ENCODE peak calls at places on chromosomes 6 and 20, in six cellular contexts. One of them, this sample, is unnamed.

GRCh38 chr6:122365775-122366403 is 33.6 kb upstream of the HSF2 start:
- DNase-seq in transverse colon: no peak
- DNase-seq in HFFc6: no peak
- DNase-seq in left lung: no peak
- DNase-seq in progenitor cell of endocrine pancreas: no peak
- DNase-seq in foreskin fibroblast: no peak
- DNase-seq in this sample: no peak

GRCh38 chr6:53086302-53086701 is 21.1 kb downstream of the FBXO9 start:
- DNase-seq in transverse colon: no peak
- DNase-seq in HFFc6: no peak
- DNase-seq in left lung: no peak
- DNase-seq in progenitor cell of endocrine pancreas: no peak
- DNase-seq in foreskin fibroblast: no peak
- DNase-seq in this sample: no peak

GRCh38 chr20:25090492-25091429 is 8.8 kb upstream of the VSX1 start:
- DNase-seq in transverse colon: peak
- DNase-seq in HFFc6: no peak
- DNase-seq in left lung: no peak
- DNase-seq in progenitor cell of endocrine pancreas: no peak
- DNase-seq in foreskin fibroblast: no peak
- DNase-seq in this sample: no peak

GRCh38 chr6:125294925-125295324 is 6.8 kb downstream of the HDDC2 start:
- DNase-seq in transverse colon: no peak
- DNase-seq in HFFc6: no peak
- DNase-seq in left lung: no peak
- DNase-seq in progenitor cell of endocrine pancreas: no peak
- DNase-seq in foreskin fibroblast: no peak
- DNase-seq in this sample: no peak

GRCh38 chr6:51265426-51265825 is 446.8 kb downstream of the TFAP2B start:
- DNase-seq in transverse colon: no peak
- DNase-seq in HFFc6: no peak
- DNase-seq in left lung: no peak
- DNase-seq in progenitor cell of endocrine pancreas: no peak
- DNase-seq in foreskin fibroblast: no peak
- DNase-seq in this sample: no peak

GRCh38 chr6:15108383-15108715 is 137.5 kb upstream of the JARID2 start:
- DNase-seq in transverse colon: no peak
- DNase-seq in HFFc6: no peak
- DNase-seq in left lung: no peak
- DNase-seq in progenitor cell of endocrine pancreas: no peak
- DNase-seq in foreskin fibroblast: no peak
- DNase-seq in this sample: no peak

GRCh38 chr6:148192310-148192709 is 150.3 kb upstream of the SASH1 start:
- DNase-seq in transverse colon: no peak
- DNase-seq in HFFc6: peak
- DNase-seq in left lung: no peak
- DNase-seq in progenitor cell of endocrine pancreas: no peak
- DNase-seq in foreskin fibroblast: peak
- DNase-seq in this sample: no peak

GRCh38 chr20:2768632-2769015 is 31.8 kb downstream of the CPXM1 start:
- DNase-seq in transverse colon: no peak
- DNase-seq in HFFc6: no peak
- DNase-seq in left lung: no peak
- DNase-seq in progenitor cell of endocrine pancreas: no peak
- DNase-seq in foreskin fibroblast: no peak
- DNase-seq in this sample: no peak

GRCh38 chr6:138970856-138971425 is 17.1 kb downstream of the REPS1 start:
- DNase-seq in transverse colon: no peak
- DNase-seq in HFFc6: peak
- DNase-seq in left lung: no peak
- DNase-seq in progenitor cell of endocrine pancreas: no peak
- DNase-seq in foreskin fibroblast: peak
- DNase-seq in this sample: no peak

GRCh38 chr20:51541189-51542032 is 1.1 kb downstream of the NFATC2 start:
- DNase-seq in transverse colon: peak
- DNase-seq in HFFc6: peak
- DNase-seq in left lung: no peak
- DNase-seq in progenitor cell of endocrine pancreas: no peak
- DNase-seq in foreskin fibroblast: peak
- DNase-seq in this sample: no peak

GRCh38 chr6:127192911-127193503 is 73.7 kb upstream of the RNF146 start:
- DNase-seq in transverse colon: no peak
- DNase-seq in HFFc6: peak
- DNase-seq in left lung: no peak
- DNase-seq in progenitor cell of endocrine pancreas: no peak
- DNase-seq in foreskin fibroblast: peak
- DNase-seq in this sample: no peak

GRCh38 chr6:111461860-111462259 is 21.2 kb downstream of the REV3L start:
- DNase-seq in transverse colon: no peak
- DNase-seq in HFFc6: no peak
- DNase-seq in left lung: no peak
- DNase-seq in progenitor cell of endocrine pancreas: no peak
- DNase-seq in foreskin fibroblast: no peak
- DNase-seq in this sample: no peak

GRCh38 chr6:41538556-41539182 is 7.5 kb upstream of the FOXP4 start:
- DNase-seq in transverse colon: no peak
- DNase-seq in HFFc6: no peak
- DNase-seq in left lung: no peak
- DNase-seq in progenitor cell of endocrine pancreas: no peak
- DNase-seq in foreskin fibroblast: peak
- DNase-seq in this sample: no peak

GRCh38 chr6:34837500-34837899 is 45.6 kb downstream of the BLTP3A start:
- DNase-seq in transverse colon: no peak
- DNase-seq in HFFc6: no peak
- DNase-seq in left lung: no peak
- DNase-seq in progenitor cell of endocrine pancreas: no peak
- DNase-seq in foreskin fibroblast: no peak
- DNase-seq in this sample: no peak

GRCh38 chr6:37607949-37608348 is 89.7 kb downstream of the MDGA1 start:
- DNase-seq in transverse colon: no peak
- DNase-seq in HFFc6: no peak
- DNase-seq in left lung: no peak
- DNase-seq in progenitor cell of endocrine pancreas: no peak
- DNase-seq in foreskin fibroblast: peak
- DNase-seq in this sample: no peak
- TF ChIP-seq CTCF in transverse colon: no peak
- TF ChIP-seq CTCF in HFFc6: peak
- TF ChIP-seq CTCF in left lung: no peak
- TF ChIP-seq CTCF in progenitor cell of endocrine pancreas: peak
- TF ChIP-seq CTCF in foreskin fibroblast: peak
- TF ChIP-seq CTCF in this sample: peak

DNA sequence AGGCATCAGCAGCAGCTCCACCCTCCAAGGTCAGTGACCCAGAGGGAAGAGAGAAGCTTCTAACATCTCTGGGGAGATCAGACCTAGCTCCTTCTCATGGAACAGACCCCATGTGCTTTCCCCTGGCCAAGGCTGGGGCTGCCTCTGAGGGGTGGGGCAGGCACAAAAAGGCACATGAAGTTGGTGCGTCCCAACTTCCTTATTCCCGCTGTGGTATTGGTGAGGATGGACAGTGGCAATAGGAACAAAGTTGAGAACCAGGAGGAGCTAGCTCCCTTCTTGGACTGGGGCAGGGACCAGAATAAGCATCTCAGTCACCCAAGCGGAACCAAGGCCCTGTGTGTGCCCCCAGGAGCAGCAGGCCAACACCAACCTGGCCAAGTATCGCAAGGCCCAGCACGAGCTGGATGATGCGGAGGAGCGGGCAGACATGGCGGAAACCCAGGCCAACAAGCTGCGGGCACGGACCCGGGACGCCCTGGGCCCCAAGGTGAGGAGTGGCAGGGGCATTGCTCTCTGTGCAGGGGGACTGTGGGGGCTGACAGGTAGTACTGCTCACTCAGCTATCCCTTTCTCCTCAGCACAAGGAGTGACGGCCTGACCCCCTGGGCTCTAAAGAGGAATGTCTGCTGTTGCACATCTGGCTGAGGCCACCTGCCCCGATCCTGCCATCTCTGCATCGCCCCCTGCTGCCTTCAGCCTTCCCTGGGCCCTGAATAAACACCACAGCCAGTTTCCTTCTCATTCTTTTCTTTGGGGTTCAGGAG is 46.1 kb downstream of the MYH7B start:
- DNase-seq in transverse colon: no peak
- DNase-seq in HFFc6: no peak
- DNase-seq in left lung: peak
- DNase-seq in progenitor cell of endocrine pancreas: no peak
- DNase-seq in foreskin fibroblast: peak
- DNase-seq in this sample: no peak
- TF ChIP-seq CTCF in transverse colon: no peak
- TF ChIP-seq CTCF in HFFc6: peak
- TF ChIP-seq CTCF in left lung: no peak
- TF ChIP-seq CTCF in progenitor cell of endocrine pancreas: peak
- TF ChIP-seq CTCF in foreskin fibroblast: peak
- TF ChIP-seq CTCF in this sample: no peak

DNA sequence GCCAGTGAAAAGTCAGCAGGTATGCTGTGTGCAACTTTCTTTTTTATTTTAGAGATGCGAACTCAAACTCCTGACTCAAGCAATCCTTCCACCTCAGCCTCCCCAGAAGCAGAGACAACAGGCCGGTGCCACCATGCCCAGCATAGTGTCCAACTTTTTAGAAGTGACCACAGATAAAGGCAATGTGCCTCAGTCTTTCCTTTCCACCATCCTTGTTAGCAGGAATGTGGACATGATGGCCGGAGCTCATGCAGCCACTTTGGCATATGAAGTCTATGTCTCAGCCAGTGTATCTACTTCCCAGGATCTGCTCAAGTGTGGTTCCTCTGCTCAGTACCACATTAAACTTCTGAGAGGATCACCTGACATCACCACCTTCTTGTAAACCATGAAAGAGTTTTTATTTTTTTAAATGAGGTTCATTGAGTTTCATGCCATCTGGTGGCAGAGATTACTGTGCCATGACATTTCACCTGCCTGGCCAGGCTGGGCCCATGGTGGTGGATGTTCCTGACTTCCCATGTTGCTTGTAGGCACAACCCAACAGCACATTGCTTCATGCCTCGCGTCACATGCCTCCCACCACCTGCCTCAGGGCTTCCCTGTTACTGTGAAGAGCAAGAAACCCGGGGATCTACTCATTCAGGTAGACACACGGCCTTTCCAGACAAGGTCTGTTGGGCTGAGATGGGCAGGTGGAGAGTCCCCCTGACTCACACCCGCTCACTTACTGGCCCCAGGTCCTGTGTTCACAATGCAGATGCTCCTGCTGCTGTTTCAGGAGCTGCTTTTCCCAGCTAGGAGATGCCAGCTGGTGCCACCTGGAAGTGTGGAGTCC is 216.5 kb downstream of the LY86 start:
- DNase-seq in transverse colon: no peak
- DNase-seq in HFFc6: no peak
- DNase-seq in left lung: no peak
- DNase-seq in progenitor cell of endocrine pancreas: no peak
- DNase-seq in foreskin fibroblast: no peak
- DNase-seq in this sample: no peak
- TF ChIP-seq CTCF in transverse colon: no peak
- TF ChIP-seq CTCF in HFFc6: no peak
- TF ChIP-seq CTCF in left lung: no peak
- TF ChIP-seq CTCF in progenitor cell of endocrine pancreas: no peak
- TF ChIP-seq CTCF in foreskin fibroblast: no peak
- TF ChIP-seq CTCF in this sample: no peak

GRCh38 chr20:57282691-57283361 is 16.4 kb upstream of the BMP7 start:
- DNase-seq in transverse colon: no peak
- DNase-seq in HFFc6: no peak
- DNase-seq in left lung: no peak
- DNase-seq in progenitor cell of endocrine pancreas: no peak
- DNase-seq in foreskin fibroblast: peak
- DNase-seq in this sample: no peak
- TF ChIP-seq CTCF in transverse colon: no peak
- TF ChIP-seq CTCF in HFFc6: no peak
- TF ChIP-seq CTCF in left lung: no peak
- TF ChIP-seq CTCF in progenitor cell of endocrine pancreas: no peak
- TF ChIP-seq CTCF in foreskin fibroblast: no peak
- TF ChIP-seq CTCF in this sample: peak

GRCh38 chr20:14332796-14333345 is 4.5 kb downstream of the FLRT3 start:
- DNase-seq in transverse colon: no peak
- DNase-seq in HFFc6: no peak
- DNase-seq in left lung: no peak
- DNase-seq in progenitor cell of endocrine pancreas: no peak
- DNase-seq in foreskin fibroblast: no peak
- DNase-seq in this sample: no peak

GRCh38 chr20:14335122-14335521 is 2.3 kb downstream of the FLRT3 start:
- DNase-seq in transverse colon: no peak
- DNase-seq in HFFc6: no peak
- DNase-seq in left lung: no peak
- DNase-seq in progenitor cell of endocrine pancreas: no peak
- DNase-seq in foreskin fibroblast: no peak
- DNase-seq in this sample: no peak

GRCh38 chr20:14333734-14334133 is 3.7 kb downstream of the FLRT3 start:
- DNase-seq in transverse colon: no peak
- DNase-seq in HFFc6: no peak
- DNase-seq in left lung: no peak
- DNase-seq in progenitor cell of endocrine pancreas: no peak
- DNase-seq in foreskin fibroblast: no peak
- DNase-seq in this sample: no peak

GRCh38 chr20:14336667-14337066 is 745 bp downstream of the FLRT3 start:
- DNase-seq in transverse colon: no peak
- DNase-seq in HFFc6: no peak
- DNase-seq in left lung: no peak
- DNase-seq in progenitor cell of endocrine pancreas: no peak
- DNase-seq in foreskin fibroblast: peak
- DNase-seq in this sample: no peak

GRCh38 chr20:14334306-14334930 is 3.0 kb downstream of the FLRT3 start:
- DNase-seq in transverse colon: no peak
- DNase-seq in HFFc6: no peak
- DNase-seq in left lung: no peak
- DNase-seq in progenitor cell of endocrine pancreas: peak
- DNase-seq in foreskin fibroblast: peak
- DNase-seq in this sample: peak
- TF ChIP-seq CTCF in transverse colon: no peak
- TF ChIP-seq CTCF in HFFc6: no peak
- TF ChIP-seq CTCF in left lung: peak
- TF ChIP-seq CTCF in progenitor cell of endocrine pancreas: peak
- TF ChIP-seq CTCF in foreskin fibroblast: peak
- TF ChIP-seq CTCF in this sample: peak

This sample was measured in dorsolateral prefrontal cortex.